ENCODE peak calls at places on chromosomes 13 and 19, in four cellular contexts. H, J, E and B are unnamed samples. For H3K4me1, the result is how much of the 10 kb centered on the place peaks cover.

GRCh38 chr19:8212916-8213315 is 3.7 kb downstream of the CERS4 start:
- DNase-seq in J (no peak), H (no peak), E (no peak), B (no peak)

GRCh38 chr19:17762505-17763229 is 11.4 kb downstream of the FCHO1 start:
- DNase-seq in E (peak), H (peak), J (no peak), B (peak)

GRCh38 chr19:47190167-47190727 is 40.8 kb downstream of the BBC3 start:
- DNase-seq in H (no peak), E (no peak), J (peak), B (peak)

GRCh38 chr13:44159633-44160279 is 213.9 kb upstream of the SERP2 start:
- DNase-seq in E (no peak), J (no peak), H (no peak), B (no peak)

GRCh38 chr13:51444922-51445321 is 7.9 kb downstream of the INTS6 start:
- DNase-seq in H (no peak), E (peak), J (no peak), B (no peak)

GRCh38 chr13:29925457-29925856 is 75.0 kb upstream of the UBL3 start:
- DNase-seq in H (no peak), E (no peak), J (peak), B (peak)

GRCh38 chr13:113052971-113053370 is 52.6 kb upstream of the F7 start:
- DNase-seq in J (no peak), E (no peak), H (no peak), B (no peak)

GRCh38 chr13:39777527-39778061 is 122.1 kb downstream of the COG6 start:
- DNase-seq in E (peak), H (peak), J (no peak), B (peak)

GRCh38 chr13:114136576-114136975 is 4.2 kb upstream of the RASA3 start:
- DNase-seq in H (no peak), E (no peak), J (no peak), B (no peak)

GRCh38 chr13:25281193-25281936 is 5.9 kb downstream of the MTMR6 start:
- DNase-seq in J (no peak), E (no peak), H (no peak), B (no peak)

GRCh38 chr13:85828094-85828684 is 29.0 kb upstream of the SLITRK6 start:
- DNase-seq in H (no peak), J (no peak), E (peak), B (no peak)

GRCh38 chr19:10625003-10625761 is at the start of gene SLC44A2:
- DNase-seq in J (peak), E (peak), H (peak), B (peak)

GRCh38 chr19:45477713-45478453 is 10.1 kb downstream of the FOSB start:
- DNase-seq in H (no peak), E (no peak), J (no peak), B (no peak)

DNA sequence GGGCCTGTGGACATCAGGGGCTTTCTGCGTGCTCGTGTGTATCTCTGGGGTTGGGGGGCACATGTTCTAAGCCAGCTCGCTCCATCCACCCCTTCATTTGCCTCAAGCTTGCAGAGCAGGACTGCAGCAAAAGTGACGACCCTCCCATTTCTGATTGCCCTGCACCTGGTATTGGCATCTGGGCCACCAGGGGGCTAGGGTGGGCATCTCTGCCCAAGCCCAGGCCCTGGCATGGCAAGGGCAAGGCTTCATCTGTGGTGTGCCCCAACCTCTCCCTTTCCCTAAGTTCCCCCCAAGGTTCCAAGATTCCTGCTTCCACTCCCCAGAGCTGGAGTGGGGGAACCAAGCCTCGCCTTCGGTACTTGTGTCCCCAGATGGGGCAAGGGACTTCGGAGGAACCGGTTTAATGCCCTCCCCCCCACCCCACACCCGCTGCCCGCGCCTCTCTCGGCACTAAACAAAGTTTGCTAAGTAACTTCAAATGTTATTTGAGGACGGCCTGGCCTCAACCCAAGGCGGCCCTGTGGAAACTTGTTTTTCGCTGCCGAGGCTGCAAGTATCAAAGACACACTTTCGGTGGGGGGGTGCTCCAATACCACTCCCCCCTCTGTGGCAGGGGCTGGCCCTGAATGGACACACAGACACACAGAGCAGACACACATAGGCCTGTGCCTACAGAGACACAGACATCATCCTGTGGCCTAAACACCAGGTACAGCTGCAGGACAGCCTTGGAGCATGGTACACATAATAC is 12.2 kb downstream of the NFIX start:
- DNase-seq in H (no peak), E (no peak), J (peak), B (no peak)
- TF ChIP-seq CTCF in H (peak), E (no peak), J (no peak), B (no peak)

GRCh38 chr19:38878575-38879399 is 712 bp upstream of the RINL start:
- DNase-seq in H (no peak), J (no peak), E (peak), B (no peak)
- H3K27ac ChIP-seq in H (no peak), J (no peak), E (no peak), B (no peak)

GRCh38 chr13:26616126-26616525 is 58.6 kb downstream of the WASF3 start:
- DNase-seq in H (no peak), E (no peak), J (no peak), B (no peak)

GRCh38 chr13:26618726-26619125 is 61.2 kb downstream of the WASF3 start:
- DNase-seq in E (no peak), J (no peak), H (no peak), B (no peak)

GRCh38 chr13:26619321-26619720 is 61.8 kb downstream of the WASF3 start:
- DNase-seq in H (no peak), E (no peak), J (no peak), B (no peak)

GRCh38 chr13:26614721-26615120 is 57.2 kb downstream of the WASF3 start:
- DNase-seq in E (no peak), J (no peak), H (no peak), B (no peak)
- H3K4me1 ChIP-seq in E (under half), J (under half), H (under half), B (under half)

DNA sequence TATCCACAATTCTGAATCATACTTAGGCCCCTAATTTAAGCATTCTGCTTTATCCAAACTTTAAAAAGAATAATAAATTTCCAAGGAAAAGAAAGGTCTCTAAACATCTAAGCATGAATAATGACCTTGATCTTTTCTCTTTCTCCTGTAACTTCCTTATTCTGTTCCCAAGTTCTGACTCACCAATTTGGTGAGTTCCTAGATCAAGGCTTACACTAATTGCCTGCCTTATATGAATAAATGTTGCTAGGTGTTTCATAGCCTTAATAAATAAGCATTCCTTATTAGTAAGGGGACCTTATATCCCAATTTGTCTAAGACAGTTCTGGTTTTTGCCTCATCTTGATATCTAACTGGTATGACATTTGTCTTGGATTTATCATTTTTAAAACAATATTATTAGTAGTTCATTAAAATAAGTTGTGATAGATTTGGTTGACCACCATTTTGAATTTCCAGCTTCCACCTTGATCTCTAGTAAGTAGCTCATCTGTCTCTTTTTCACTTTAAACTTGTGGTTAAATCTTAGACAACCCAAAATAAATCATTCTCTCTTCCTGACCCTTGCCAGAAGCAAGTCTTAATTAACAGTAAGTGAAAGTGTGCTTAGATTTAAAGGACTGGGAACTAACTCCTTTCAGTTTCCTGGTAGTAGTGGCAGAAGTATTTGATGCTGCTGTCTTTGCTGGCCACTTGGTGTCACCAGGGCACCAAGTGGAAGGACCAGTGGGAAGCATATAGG is 121.2 kb upstream of the MLNR start:
- DNase-seq in J (no peak), E (peak), H (no peak), B (no peak)
- TF ChIP-seq CTCF in J (peak), E (peak), H (peak), B (peak)

DNA sequence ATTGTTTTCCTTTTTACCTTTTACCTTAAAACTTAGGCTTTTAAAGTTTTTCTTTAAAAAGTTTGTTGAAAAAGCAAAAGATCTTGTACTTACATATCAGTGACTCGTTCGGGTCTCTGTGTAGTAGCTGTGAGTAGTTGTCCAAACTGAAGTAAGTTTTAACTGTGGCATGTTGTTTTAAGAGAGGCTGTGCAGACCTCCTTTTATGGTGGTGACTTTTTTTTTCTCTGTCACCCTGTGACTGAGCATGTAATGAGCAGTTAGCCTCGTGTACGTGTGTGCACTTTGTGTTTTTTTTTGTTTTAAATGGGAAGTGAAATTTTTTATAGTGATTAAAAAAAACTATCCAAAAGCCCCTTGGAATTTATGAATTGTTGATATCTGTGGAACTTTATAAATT is at the start of gene GPR183:
- DNase-seq in H (no peak), E (no peak), J (peak), B (no peak)
- H3K27ac ChIP-seq in H (no peak), E (peak), J (no peak), B (peak)